ENCODE peak calls at places on chromosome 7, in six cellular contexts. One of them, this sample, is unnamed.

GRCh38 chr7:71454981-71455380 is 323.0 kb downstream of the GALNT17 start:
- DNase-seq in kidney epithelial cell: no peak
- DNase-seq in T-helper 9 cell: no peak
- DNase-seq in left ventricle myocardium superior: no peak
- DNase-seq in foreskin fibroblast: no peak
- DNase-seq in activated CD8-positive, alpha-beta memory T cell treated with anti-CD3 and anti-CD28 coated beads for 24 hours: no peak
- DNase-seq in this sample: no peak

GRCh38 chr7:101089876-101090275 is 4.6 kb downstream of the TRIM56 start:
- DNase-seq in T-helper 9 cell: no peak
- DNase-seq in left ventricle myocardium superior: no peak
- DNase-seq in activated CD8-positive, alpha-beta memory T cell treated with anti-CD3 and anti-CD28 coated beads for 24 hours: no peak
- DNase-seq in kidney epithelial cell: no peak
- DNase-seq in foreskin fibroblast: no peak
- DNase-seq in this sample: no peak

GRCh38 chr7:140390034-140390433 is 8.3 kb downstream of the SLC37A3 start:
- DNase-seq in activated CD8-positive, alpha-beta memory T cell treated with anti-CD3 and anti-CD28 coated beads for 24 hours: no peak
- DNase-seq in T-helper 9 cell: no peak
- DNase-seq in left ventricle myocardium superior: no peak
- DNase-seq in foreskin fibroblast: no peak
- DNase-seq in kidney epithelial cell: no peak
- DNase-seq in this sample: no peak

GRCh38 chr7:130959743-130960207 is 225.8 kb upstream of the KLF14 start:
- DNase-seq in T-helper 9 cell: no peak
- DNase-seq in kidney epithelial cell: no peak
- DNase-seq in foreskin fibroblast: no peak
- DNase-seq in activated CD8-positive, alpha-beta memory T cell treated with anti-CD3 and anti-CD28 coated beads for 24 hours: peak
- DNase-seq in left ventricle myocardium superior: no peak
- DNase-seq in this sample: peak

GRCh38 chr7:3537210-3537875 is 236.3 kb downstream of the SDK1 start:
- DNase-seq in kidney epithelial cell: peak
- DNase-seq in foreskin fibroblast: peak
- DNase-seq in left ventricle myocardium superior: no peak
- DNase-seq in T-helper 9 cell: no peak
- DNase-seq in activated CD8-positive, alpha-beta memory T cell treated with anti-CD3 and anti-CD28 coated beads for 24 hours: no peak
- DNase-seq in this sample: peak

GRCh38 chr7:132203021-132203420 is 373.2 kb downstream of the PLXNA4 start:
- DNase-seq in left ventricle myocardium superior: no peak
- DNase-seq in foreskin fibroblast: no peak
- DNase-seq in T-helper 9 cell: no peak
- DNase-seq in kidney epithelial cell: no peak
- DNase-seq in activated CD8-positive, alpha-beta memory T cell treated with anti-CD3 and anti-CD28 coated beads for 24 hours: no peak
- DNase-seq in this sample: no peak

GRCh38 chr7:66627151-66627681 is 1.5 kb upstream of the KCTD7 start:
- DNase-seq in kidney epithelial cell: no peak
- DNase-seq in T-helper 9 cell: no peak
- DNase-seq in activated CD8-positive, alpha-beta memory T cell treated with anti-CD3 and anti-CD28 coated beads for 24 hours: no peak
- DNase-seq in foreskin fibroblast: no peak
- DNase-seq in left ventricle myocardium superior: no peak
- DNase-seq in this sample: no peak

GRCh38 chr7:30652951-30653641 is 29.2 kb downstream of the CRHR2 start:
- DNase-seq in T-helper 9 cell: no peak
- DNase-seq in foreskin fibroblast: no peak
- DNase-seq in activated CD8-positive, alpha-beta memory T cell treated with anti-CD3 and anti-CD28 coated beads for 24 hours: no peak
- DNase-seq in left ventricle myocardium superior: no peak
- DNase-seq in kidney epithelial cell: no peak
- DNase-seq in this sample: no peak

GRCh38 chr7:46003896-46004875 is 83.1 kb upstream of the IGFBP3 start:
- DNase-seq in kidney epithelial cell: peak
- DNase-seq in activated CD8-positive, alpha-beta memory T cell treated with anti-CD3 and anti-CD28 coated beads for 24 hours: no peak
- DNase-seq in T-helper 9 cell: no peak
- DNase-seq in foreskin fibroblast: peak
- DNase-seq in left ventricle myocardium superior: no peak
- DNase-seq in this sample: peak

GRCh38 chr7:129690701-129691100 is 79.2 kb downstream of the NRF1 start:
- DNase-seq in left ventricle myocardium superior: no peak
- DNase-seq in activated CD8-positive, alpha-beta memory T cell treated with anti-CD3 and anti-CD28 coated beads for 24 hours: no peak
- DNase-seq in foreskin fibroblast: no peak
- DNase-seq in kidney epithelial cell: no peak
- DNase-seq in T-helper 9 cell: no peak
- DNase-seq in this sample: no peak

GRCh38 chr7:33062023-33062781 is at the start of gene NT5C3A:
- DNase-seq in foreskin fibroblast: no peak
- DNase-seq in left ventricle myocardium superior: no peak
- DNase-seq in activated CD8-positive, alpha-beta memory T cell treated with anti-CD3 and anti-CD28 coated beads for 24 hours: no peak
- DNase-seq in kidney epithelial cell: no peak
- DNase-seq in T-helper 9 cell: peak
- DNase-seq in this sample: peak

GRCh38 chr7:131076711-131077170 is 250.9 kb upstream of the MKLN1 start:
- DNase-seq in foreskin fibroblast: no peak
- DNase-seq in activated CD8-positive, alpha-beta memory T cell treated with anti-CD3 and anti-CD28 coated beads for 24 hours: no peak
- DNase-seq in T-helper 9 cell: no peak
- DNase-seq in left ventricle myocardium superior: no peak
- DNase-seq in kidney epithelial cell: no peak
- DNase-seq in this sample: peak

GRCh38 chr7:151761957-151762356 is 115.0 kb downstream of the PRKAG2 start:
- DNase-seq in foreskin fibroblast: no peak
- DNase-seq in left ventricle myocardium superior: no peak
- DNase-seq in activated CD8-positive, alpha-beta memory T cell treated with anti-CD3 and anti-CD28 coated beads for 24 hours: no peak
- DNase-seq in T-helper 9 cell: no peak
- DNase-seq in kidney epithelial cell: no peak
- DNase-seq in this sample: no peak

GRCh38 chr7:1248077-1248458 is 15.4 kb downstream of the UNCX start:
- DNase-seq in left ventricle myocardium superior: no peak
- DNase-seq in T-helper 9 cell: no peak
- DNase-seq in foreskin fibroblast: no peak
- DNase-seq in activated CD8-positive, alpha-beta memory T cell treated with anti-CD3 and anti-CD28 coated beads for 24 hours: no peak
- DNase-seq in kidney epithelial cell: no peak
- DNase-seq in this sample: no peak

GRCh38 chr7:30348083-30348560 is 63.7 kb downstream of the ZNRF2 start:
- DNase-seq in foreskin fibroblast: peak
- DNase-seq in activated CD8-positive, alpha-beta memory T cell treated with anti-CD3 and anti-CD28 coated beads for 24 hours: no peak
- DNase-seq in T-helper 9 cell: peak
- DNase-seq in left ventricle myocardium superior: no peak
- DNase-seq in kidney epithelial cell: peak
- DNase-seq in this sample: peak

GRCh38 chr7:141550694-141551079 is 523 bp upstream of the AGK start:
- DNase-seq in activated CD8-positive, alpha-beta memory T cell treated with anti-CD3 and anti-CD28 coated beads for 24 hours: no peak
- DNase-seq in left ventricle myocardium superior: peak
- DNase-seq in T-helper 9 cell: no peak
- DNase-seq in kidney epithelial cell: no peak
- DNase-seq in foreskin fibroblast: no peak
- DNase-seq in this sample: no peak

GRCh38 chr7:53607961-53608360 is 572.5 kb downstream of the POM121L12 start:
- DNase-seq in foreskin fibroblast: no peak
- DNase-seq in left ventricle myocardium superior: no peak
- DNase-seq in activated CD8-positive, alpha-beta memory T cell treated with anti-CD3 and anti-CD28 coated beads for 24 hours: no peak
- DNase-seq in T-helper 9 cell: no peak
- DNase-seq in kidney epithelial cell: no peak
- DNase-seq in this sample: no peak

GRCh38 chr7:158174947-158175346 is 412.7 kb downstream of the PTPRN2 start:
- DNase-seq in left ventricle myocardium superior: no peak
- DNase-seq in foreskin fibroblast: no peak
- DNase-seq in T-helper 9 cell: no peak
- DNase-seq in kidney epithelial cell: no peak
- DNase-seq in activated CD8-positive, alpha-beta memory T cell treated with anti-CD3 and anti-CD28 coated beads for 24 hours: no peak
- DNase-seq in this sample: no peak